ENCODE peak calls at places on chromosome 21, in seven cellular contexts. N is fibroblast of mammary gland, S is activated B cell treated with CpG ODN at 0.5 μM for 24 hours, I is body of pancreas, E is GM13977, Q is psoas muscle, R is LNCaP clone FGC. H is an unnamed sample.

GRCh38 chr21:45871616-45872236 is 109.8 kb upstream of the COL6A1 start:
- DNase-seq in N (no peak), S (no peak), I (no peak), E (no peak), Q (peak; percentile 23), R (no peak), H (no peak)

GRCh38 chr21:36773111-36773510 is 74.2 kb downstream of the SIM2 start:
- DNase-seq in N (peak; percentile 75), S (no peak), I (peak; percentile 98), E (no peak), Q (peak; percentile 95), R (peak; percentile 81), H (no peak)

GRCh38 chr21:45154511-45155508 is 80.4 kb downstream of the ADARB1 start:
- DNase-seq in N (peak; percentile 46), S (no peak), I (no peak), E (no peak), Q (no peak), R (no peak), H (peak; percentile 72)

GRCh38 chr21:39568380-39568779 is 44.4 kb upstream of the B3GALT5 start:
- DNase-seq in N (no peak), S (no peak), I (no peak), E (no peak), Q (no peak), R (no peak), H (no peak)

GRCh38 chr21:42687796-42688195 is 34.4 kb downstream of the PDE9A start:
- DNase-seq in N (no peak), S (no peak), I (no peak), E (no peak), Q (peak; percentile 35), R (no peak), H (no peak)

GRCh38 chr21:46392921-46393320 is 65.8 kb upstream of the DIP2A start:
- DNase-seq in N (peak; percentile 94), S (no peak), I (no peak), E (no peak), Q (peak; percentile 78), R (no peak), H (peak; percentile 71)

GRCh38 chr21:45405271-45405818 is 380 bp downstream of the COL18A1 start:
- DNase-seq in N (peak; percentile 25), S (peak; percentile 21), I (peak; percentile 41), E (peak; percentile 67), Q (peak; percentile 73), R (no peak), H (peak; percentile 62)

GRCh38 chr21:39003982-39004775 is 179.1 kb downstream of the PSMG1 start:
- DNase-seq in N (peak; percentile 99), S (no peak), I (no peak), E (no peak), Q (no peak), R (no peak), H (no peak)

GRCh38 chr21:42514883-42515228 is 1.2 kb downstream of the SLC37A1 start:
- DNase-seq in N (no peak), S (no peak), I (no peak), E (no peak), Q (no peak), R (no peak), H (no peak)

DNA sequence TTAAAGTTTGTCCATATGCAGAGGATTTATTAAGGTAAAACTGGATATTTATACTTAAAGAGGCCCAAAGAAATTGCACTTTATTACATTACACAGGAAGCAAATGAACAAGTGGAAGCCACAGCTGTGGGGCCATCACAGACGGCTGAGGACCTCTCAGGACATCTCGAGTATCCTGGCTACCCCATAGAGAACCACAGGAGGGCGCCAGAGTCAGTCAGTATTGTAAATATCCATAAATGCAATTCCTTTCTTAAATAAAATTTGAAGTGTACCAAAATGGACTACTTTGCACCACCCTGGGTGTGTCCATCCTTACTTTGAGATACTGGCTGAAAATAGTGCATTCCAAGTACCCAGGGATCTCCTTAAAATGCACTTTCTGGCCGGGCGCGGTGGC is 257.2 kb downstream of the MRPL39 start:
- DNase-seq in N (peak; percentile 66), S (no peak), I (peak; percentile 22), E (no peak), Q (no peak), R (no peak), H (peak; percentile 26)
- TF ChIP-seq CTCF in N (peak; percentile 80), S (no peak), I (no peak), E (peak; percentile 42), Q (no peak), R (peak; percentile 30), H (peak; percentile 65)

DNA sequence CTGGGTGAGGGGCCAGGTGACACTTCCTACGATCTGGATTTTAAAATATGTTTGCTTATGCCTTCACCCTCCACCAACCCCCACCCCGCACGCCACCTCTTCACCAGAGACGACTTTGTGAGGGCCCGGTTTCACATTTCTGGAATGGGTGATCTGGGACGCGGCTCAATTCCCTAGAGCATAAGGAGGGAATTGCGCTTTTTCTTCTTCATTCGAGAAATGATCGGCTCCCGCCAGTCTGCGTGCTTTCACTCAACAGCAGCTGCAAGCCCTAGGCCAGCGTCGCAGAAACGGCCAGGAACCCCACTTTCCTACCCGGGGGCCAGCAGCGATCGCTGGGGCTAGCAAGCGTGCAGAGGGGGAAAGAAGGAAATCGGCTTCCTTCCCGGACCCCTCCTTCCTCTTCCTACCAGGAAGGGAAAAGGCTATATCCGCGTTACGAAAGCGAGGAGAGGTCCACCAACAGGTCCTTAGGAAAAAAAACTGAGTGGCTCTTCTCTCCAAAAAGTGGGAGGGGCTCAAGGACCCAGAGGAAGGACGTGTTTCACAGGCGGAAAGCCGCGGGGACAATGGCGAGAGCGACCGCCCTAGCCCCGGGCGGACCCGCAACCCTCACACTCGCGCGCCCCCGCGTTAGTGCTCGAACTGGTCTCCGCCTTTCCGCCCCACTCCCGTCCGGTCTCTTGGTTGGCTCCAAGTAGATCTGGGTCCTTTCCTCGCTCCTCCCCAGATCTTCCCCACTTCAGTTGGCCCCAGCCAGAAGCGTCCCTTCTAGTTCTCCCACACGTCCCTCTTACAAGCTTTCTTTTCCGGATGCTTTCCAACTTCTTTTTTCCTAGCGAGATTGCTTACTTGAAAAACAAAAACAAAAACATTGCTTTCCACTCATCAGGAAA is 1.1 kb upstream of the ADAMTS1 start:
- DNase-seq in N (peak; percentile 83), S (no peak), I (peak; percentile 61), E (no peak), Q (peak; percentile 91), R (no peak), H (peak; percentile 84)
- TF ChIP-seq CTCF in N (no peak), S (no peak), I (peak; percentile 12), E (no peak), Q (peak; percentile 21), R (no peak), H (no peak)

GRCh38 chr21:33895356-33895755 is 20.2 kb downstream of the ATP5PO start:
- DNase-seq in N (no peak), S (no peak), I (no peak), E (no peak), Q (no peak), R (no peak), H (no peak)

GRCh38 chr21:33894736-33895288 is 20.8 kb downstream of the ATP5PO start:
- DNase-seq in N (peak; percentile 87), S (no peak), I (peak; percentile 60), E (peak; percentile 77), Q (peak; percentile 78), R (peak; percentile 47), H (peak; percentile 89)

GRCh38 chr21:33893917-33894316 is 21.7 kb downstream of the ATP5PO start:
- DNase-seq in N (no peak), S (no peak), I (no peak), E (no peak), Q (no peak), R (no peak), H (no peak)

GRCh38 chr21:33890187-33890586 is 25.4 kb downstream of the ATP5PO start:
- DNase-seq in N (no peak), S (no peak), I (no peak), E (no peak), Q (no peak), R (no peak), H (no peak)

DNA sequence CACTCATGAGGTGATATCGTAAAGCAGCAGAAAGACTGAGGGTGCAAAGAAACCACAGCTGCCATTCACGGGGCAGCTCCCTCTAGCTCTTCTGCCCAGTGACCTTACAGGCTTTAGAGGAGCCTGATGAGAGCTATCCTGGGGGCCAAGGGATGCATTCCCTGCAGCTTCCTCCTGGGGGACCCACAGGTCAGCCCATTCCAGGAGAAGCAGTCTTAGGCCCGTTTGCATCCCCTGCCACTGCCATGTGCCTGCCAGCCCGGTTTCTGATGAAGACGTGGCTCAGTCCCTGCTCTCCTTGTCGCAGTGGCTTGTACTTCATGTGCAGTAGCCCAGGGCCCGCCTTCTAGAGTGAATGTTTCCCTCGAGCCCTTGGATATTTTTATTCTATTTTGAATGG is 22.8 kb downstream of the ATP5PO start:
- DNase-seq in N (no peak), S (no peak), I (no peak), E (no peak), Q (no peak), R (no peak), H (peak; percentile 31)
- TF ChIP-seq CTCF in N (peak; percentile 13), S (no peak), I (no peak), E (no peak), Q (no peak), R (no peak), H (no peak)

GRCh38 chr21:41169258-41169576 is 1.3 kb downstream of the BACE2 start:
- DNase-seq in N (no peak), S (no peak), I (no peak), E (no peak), Q (no peak), R (no peak), H (no peak)

GRCh38 chr21:41166947-41167346 is 1.0 kb upstream of the BACE2 start:
- DNase-seq in N (no peak), S (no peak), I (peak; percentile 48), E (no peak), Q (no peak), R (no peak), H (no peak)

GRCh38 chr21:41168391-41169257 is 664 bp downstream of the BACE2 start:
- DNase-seq in N (peak; percentile 62), S (peak; percentile 20), I (peak; percentile 66), E (peak; percentile 38), Q (peak; percentile 69), R (no peak), H (peak; percentile 66)

GRCh38 chr21:41169701-41170100 is 1.7 kb downstream of the BACE2 start:
- DNase-seq in N (peak; percentile 42), S (no peak), I (no peak), E (no peak), Q (no peak), R (no peak), H (no peak)

DNA sequence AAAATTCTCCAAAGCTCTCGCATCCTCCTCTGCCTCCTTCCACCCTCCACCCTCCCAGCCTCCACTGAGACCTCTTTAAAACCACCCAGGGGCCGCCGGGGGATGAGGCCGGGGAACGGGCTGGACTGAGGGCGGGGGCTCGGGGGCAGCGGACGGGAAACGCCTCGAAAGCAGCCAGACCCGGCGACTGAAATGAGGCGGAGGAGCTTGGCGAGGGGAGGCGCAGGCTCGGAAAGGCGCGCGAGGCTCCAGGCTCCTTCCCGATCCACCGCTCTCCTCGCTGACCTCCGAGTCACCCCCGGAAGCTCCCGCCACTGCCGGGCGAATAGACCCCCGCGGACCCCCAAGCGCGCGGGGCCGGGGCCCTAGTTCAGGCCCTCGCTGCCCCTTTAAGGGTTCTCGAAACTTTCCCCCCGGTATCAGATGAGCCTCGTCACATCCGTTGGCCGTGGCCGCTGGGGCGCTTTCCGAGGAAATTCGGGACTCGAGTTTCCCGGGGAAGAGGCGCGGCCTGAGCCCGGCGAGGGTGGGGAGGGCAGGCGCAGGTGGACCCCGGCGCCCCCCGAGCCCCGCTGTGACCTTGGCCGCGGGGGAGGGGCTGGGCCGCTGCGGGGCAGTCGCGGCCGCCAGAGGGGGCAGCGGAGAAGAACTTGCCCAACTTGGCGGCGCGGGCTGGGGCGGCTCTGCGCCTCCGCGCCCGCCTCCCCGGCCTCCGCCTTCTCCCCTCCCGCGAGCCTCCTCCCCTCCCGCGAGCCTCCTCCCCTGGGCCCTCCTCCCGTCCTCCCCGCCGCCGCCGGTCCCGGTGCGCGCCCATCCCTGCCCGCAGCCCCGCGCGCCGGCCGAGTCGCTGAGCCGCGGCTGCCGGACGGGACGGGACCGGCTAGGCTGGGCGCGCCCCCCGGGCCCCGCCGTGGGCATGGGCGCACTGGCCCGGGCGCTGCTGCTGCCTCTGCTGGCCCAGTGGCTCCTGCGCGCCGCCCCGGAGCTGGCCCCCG is at the start of gene BACE2:
- DNase-seq in N (peak; percentile 67), S (peak; percentile 77), I (peak; percentile 87), E (peak; percentile 80), Q (peak; percentile 85), R (no peak), H (peak; percentile 88)
- TF ChIP-seq CTCF in N (no peak), S (no peak), I (peak; percentile 33), E (peak; percentile 54), Q (peak; percentile 47), R (peak; percentile 66), H (peak; percentile 50)